ENCODE peak calls at places on chromosomes 12 and 14, in eight cellular contexts. One of them, this sample, is unnamed.

GRCh38 chr14:92686763-92687427 is 61.5 kb downstream of the LGMN start:
- DNase-seq in Panc1: no peak
- DNase-seq in NCI-H774: peak
- DNase-seq in NCI-H2081: peak
- DNase-seq in smooth muscle cell of the brain vasculature: no peak
- DNase-seq in NCI-H446: peak
- DNase-seq in LoVo: peak
- DNase-seq in cardiac fibroblast: peak
- DNase-seq in this sample: peak

GRCh38 chr12:120905856-120906384 is 1.8 kb upstream of the SPPL3 start:
- DNase-seq in NCI-H2081: no peak
- DNase-seq in NCI-H774: no peak
- DNase-seq in Panc1: no peak
- DNase-seq in cardiac fibroblast: no peak
- DNase-seq in NCI-H446: peak
- DNase-seq in LoVo: no peak
- DNase-seq in smooth muscle cell of the brain vasculature: no peak
- DNase-seq in this sample: no peak

GRCh38 chr14:67575684-67576083 is 24.4 kb downstream of the PIGH start:
- DNase-seq in NCI-H2081: no peak
- DNase-seq in LoVo: no peak
- DNase-seq in NCI-H774: no peak
- DNase-seq in NCI-H446: no peak
- DNase-seq in smooth muscle cell of the brain vasculature: no peak
- DNase-seq in cardiac fibroblast: no peak
- DNase-seq in Panc1: no peak
- DNase-seq in this sample: no peak

GRCh38 chr12:88458327-88458726 is 121.9 kb downstream of the KITLG start:
- DNase-seq in Panc1: no peak
- DNase-seq in cardiac fibroblast: no peak
- DNase-seq in NCI-H446: no peak
- DNase-seq in LoVo: no peak
- DNase-seq in smooth muscle cell of the brain vasculature: no peak
- DNase-seq in NCI-H2081: no peak
- DNase-seq in NCI-H774: no peak
- DNase-seq in this sample: no peak

GRCh38 chr12:130401703-130402102 is 64.0 kb downstream of the PIWIL1 start:
- DNase-seq in smooth muscle cell of the brain vasculature: no peak
- DNase-seq in NCI-H2081: peak
- DNase-seq in NCI-H774: no peak
- DNase-seq in NCI-H446: no peak
- DNase-seq in LoVo: peak
- DNase-seq in Panc1: no peak
- DNase-seq in cardiac fibroblast: no peak
- DNase-seq in this sample: no peak

GRCh38 chr14:93185333-93185688 is 194 bp downstream of the LYSET start:
- DNase-seq in NCI-H446: no peak
- DNase-seq in smooth muscle cell of the brain vasculature: no peak
- DNase-seq in NCI-H774: no peak
- DNase-seq in NCI-H2081: no peak
- DNase-seq in LoVo: no peak
- DNase-seq in cardiac fibroblast: no peak
- DNase-seq in Panc1: no peak
- DNase-seq in this sample: no peak

GRCh38 chr14:40674503-40674902 is 932.2 kb upstream of the LRFN5 start:
- DNase-seq in smooth muscle cell of the brain vasculature: no peak
- DNase-seq in Panc1: no peak
- DNase-seq in cardiac fibroblast: no peak
- DNase-seq in NCI-H2081: no peak
- DNase-seq in NCI-H774: no peak
- DNase-seq in NCI-H446: no peak
- DNase-seq in LoVo: no peak
- DNase-seq in this sample: no peak

GRCh38 chr14:64544607-64545312 is 4.2 kb downstream of the HSPA2 start:
- DNase-seq in NCI-H2081: no peak
- DNase-seq in Panc1: no peak
- DNase-seq in NCI-H446: no peak
- DNase-seq in NCI-H774: no peak
- DNase-seq in LoVo: no peak
- DNase-seq in smooth muscle cell of the brain vasculature: no peak
- DNase-seq in cardiac fibroblast: no peak
- DNase-seq in this sample: no peak

GRCh38 chr12:49304161-49304560 is 9.2 kb downstream of the PRPH start:
- DNase-seq in cardiac fibroblast: peak
- DNase-seq in NCI-H774: no peak
- DNase-seq in Panc1: no peak
- DNase-seq in NCI-H2081: no peak
- DNase-seq in smooth muscle cell of the brain vasculature: no peak
- DNase-seq in NCI-H446: no peak
- DNase-seq in LoVo: no peak
- DNase-seq in this sample: no peak

GRCh38 chr12:103441437-103442186 is 54.2 kb downstream of the C12orf42 start:
- DNase-seq in NCI-H446: no peak
- DNase-seq in NCI-H774: no peak
- DNase-seq in smooth muscle cell of the brain vasculature: no peak
- DNase-seq in NCI-H2081: no peak
- DNase-seq in LoVo: no peak
- DNase-seq in cardiac fibroblast: no peak
- DNase-seq in Panc1: no peak
- DNase-seq in this sample: peak

GRCh38 chr14:92401561-92401960 is 78.6 kb downstream of the SLC24A4 start:
- DNase-seq in NCI-H446: no peak
- DNase-seq in Panc1: no peak
- DNase-seq in NCI-H2081: no peak
- DNase-seq in LoVo: no peak
- DNase-seq in cardiac fibroblast: no peak
- DNase-seq in smooth muscle cell of the brain vasculature: no peak
- DNase-seq in NCI-H774: no peak
- DNase-seq in this sample: no peak

GRCh38 chr12:8709124-8709830 is 11.5 kb downstream of the RIMKLB start:
- DNase-seq in NCI-H2081: no peak
- DNase-seq in Panc1: no peak
- DNase-seq in cardiac fibroblast: no peak
- DNase-seq in NCI-H446: no peak
- DNase-seq in NCI-H774: no peak
- DNase-seq in LoVo: no peak
- DNase-seq in smooth muscle cell of the brain vasculature: no peak
- DNase-seq in this sample: no peak